ENCODE peak calls at places on chromosome 7, in ten cellular contexts. One of them, this sample, is unnamed.

GRCh38 chr7:92834661-92835139 is 1.7 kb downstream of the CDK6 start:
- DNase-seq in HTR-8/SVneo: peak
- DNase-seq in kidney glomerular epithelial cell: no peak
- DNase-seq in ovary: no peak
- DNase-seq in HS-5: no peak
- DNase-seq in HEK293T: peak
- DNase-seq in activated T-helper 9 cell treated with anti-CD3 and anti-CD28 coated beads, Interleukin-2, amount 50 U/mL, for 16 hours: peak
- DNase-seq in stimulated activated CD4-positive, alpha-beta T cell treated with anti-CD3 and anti-CD28 coated beads, Interleukin-1b, Interleukin-23, amount 100 ng/mL, for 24 hours: no peak
- DNase-seq in T-helper 1 cell: peak
- DNase-seq in cardiac septum: no peak
- DNase-seq in this sample: no peak

GRCh38 chr7:91156326-91156725 is 107.9 kb upstream of the FZD1 start:
- DNase-seq in HTR-8/SVneo: no peak
- DNase-seq in kidney glomerular epithelial cell: no peak
- DNase-seq in ovary: no peak
- DNase-seq in HS-5: no peak
- DNase-seq in HEK293T: no peak
- DNase-seq in activated T-helper 9 cell treated with anti-CD3 and anti-CD28 coated beads, Interleukin-2, amount 50 U/mL, for 16 hours: no peak
- DNase-seq in stimulated activated CD4-positive, alpha-beta T cell treated with anti-CD3 and anti-CD28 coated beads, Interleukin-1b, Interleukin-23, amount 100 ng/mL, for 24 hours: no peak
- DNase-seq in T-helper 1 cell: no peak
- DNase-seq in cardiac septum: no peak
- DNase-seq in this sample: no peak

GRCh38 chr7:98852826-98853225 is 17.0 kb downstream of the TMEM130 start:
- DNase-seq in HTR-8/SVneo: no peak
- DNase-seq in kidney glomerular epithelial cell: peak
- DNase-seq in ovary: no peak
- DNase-seq in HS-5: no peak
- DNase-seq in HEK293T: no peak
- DNase-seq in activated T-helper 9 cell treated with anti-CD3 and anti-CD28 coated beads, Interleukin-2, amount 50 U/mL, for 16 hours: no peak
- DNase-seq in stimulated activated CD4-positive, alpha-beta T cell treated with anti-CD3 and anti-CD28 coated beads, Interleukin-1b, Interleukin-23, amount 100 ng/mL, for 24 hours: no peak
- DNase-seq in T-helper 1 cell: no peak
- DNase-seq in cardiac septum: no peak
- DNase-seq in this sample: no peak

GRCh38 chr7:44764665-44765578 is 16.3 kb downstream of the ZMIZ2 start:
- DNase-seq in HTR-8/SVneo: no peak
- DNase-seq in kidney glomerular epithelial cell: no peak
- DNase-seq in ovary: no peak
- DNase-seq in HS-5: no peak
- DNase-seq in HEK293T: no peak
- DNase-seq in activated T-helper 9 cell treated with anti-CD3 and anti-CD28 coated beads, Interleukin-2, amount 50 U/mL, for 16 hours: no peak
- DNase-seq in stimulated activated CD4-positive, alpha-beta T cell treated with anti-CD3 and anti-CD28 coated beads, Interleukin-1b, Interleukin-23, amount 100 ng/mL, for 24 hours: no peak
- DNase-seq in T-helper 1 cell: no peak
- DNase-seq in cardiac septum: no peak
- DNase-seq in this sample: no peak

GRCh38 chr7:25758559-25758958 is 393.4 kb upstream of the NFE2L3 start:
- DNase-seq in HTR-8/SVneo: no peak
- DNase-seq in kidney glomerular epithelial cell: no peak
- DNase-seq in ovary: no peak
- DNase-seq in HS-5: no peak
- DNase-seq in HEK293T: no peak
- DNase-seq in activated T-helper 9 cell treated with anti-CD3 and anti-CD28 coated beads, Interleukin-2, amount 50 U/mL, for 16 hours: no peak
- DNase-seq in stimulated activated CD4-positive, alpha-beta T cell treated with anti-CD3 and anti-CD28 coated beads, Interleukin-1b, Interleukin-23, amount 100 ng/mL, for 24 hours: no peak
- DNase-seq in T-helper 1 cell: no peak
- DNase-seq in cardiac septum: no peak
- DNase-seq in this sample: peak

GRCh38 chr7:106421181-106421762 is 136.5 kb upstream of the NAMPT start:
- DNase-seq in HTR-8/SVneo: peak
- DNase-seq in kidney glomerular epithelial cell: peak
- DNase-seq in ovary: peak
- DNase-seq in HS-5: peak
- DNase-seq in HEK293T: no peak
- DNase-seq in activated T-helper 9 cell treated with anti-CD3 and anti-CD28 coated beads, Interleukin-2, amount 50 U/mL, for 16 hours: no peak
- DNase-seq in stimulated activated CD4-positive, alpha-beta T cell treated with anti-CD3 and anti-CD28 coated beads, Interleukin-1b, Interleukin-23, amount 100 ng/mL, for 24 hours: no peak
- DNase-seq in T-helper 1 cell: no peak
- DNase-seq in cardiac septum: peak
- DNase-seq in this sample: peak

GRCh38 chr7:114818501-114818900 is 103.4 kb upstream of the MDFIC start:
- DNase-seq in HTR-8/SVneo: no peak
- DNase-seq in kidney glomerular epithelial cell: peak
- DNase-seq in ovary: no peak
- DNase-seq in HS-5: peak
- DNase-seq in HEK293T: no peak
- DNase-seq in activated T-helper 9 cell treated with anti-CD3 and anti-CD28 coated beads, Interleukin-2, amount 50 U/mL, for 16 hours: no peak
- DNase-seq in stimulated activated CD4-positive, alpha-beta T cell treated with anti-CD3 and anti-CD28 coated beads, Interleukin-1b, Interleukin-23, amount 100 ng/mL, for 24 hours: no peak
- DNase-seq in T-helper 1 cell: no peak
- DNase-seq in cardiac septum: no peak
- DNase-seq in this sample: no peak

GRCh38 chr7:101496017-101496416 is 133.1 kb downstream of the MYL10 start:
- DNase-seq in HTR-8/SVneo: no peak
- DNase-seq in kidney glomerular epithelial cell: no peak
- DNase-seq in ovary: no peak
- DNase-seq in HS-5: no peak
- DNase-seq in HEK293T: no peak
- DNase-seq in activated T-helper 9 cell treated with anti-CD3 and anti-CD28 coated beads, Interleukin-2, amount 50 U/mL, for 16 hours: no peak
- DNase-seq in stimulated activated CD4-positive, alpha-beta T cell treated with anti-CD3 and anti-CD28 coated beads, Interleukin-1b, Interleukin-23, amount 100 ng/mL, for 24 hours: no peak
- DNase-seq in T-helper 1 cell: no peak
- DNase-seq in cardiac septum: no peak
- DNase-seq in this sample: no peak

GRCh38 chr7:25117226-25118047 is 7.6 kb downstream of the CYCS start:
- DNase-seq in HTR-8/SVneo: no peak
- DNase-seq in kidney glomerular epithelial cell: no peak
- DNase-seq in ovary: no peak
- DNase-seq in HS-5: no peak
- DNase-seq in HEK293T: no peak
- DNase-seq in activated T-helper 9 cell treated with anti-CD3 and anti-CD28 coated beads, Interleukin-2, amount 50 U/mL, for 16 hours: no peak
- DNase-seq in stimulated activated CD4-positive, alpha-beta T cell treated with anti-CD3 and anti-CD28 coated beads, Interleukin-1b, Interleukin-23, amount 100 ng/mL, for 24 hours: no peak
- DNase-seq in T-helper 1 cell: no peak
- DNase-seq in cardiac septum: no peak
- DNase-seq in this sample: no peak

GRCh38 chr7:141251180-141251579 is 177.3 kb downstream of the TMEM178B start:
- DNase-seq in HTR-8/SVneo: no peak
- DNase-seq in kidney glomerular epithelial cell: no peak
- DNase-seq in ovary: no peak
- DNase-seq in HS-5: no peak
- DNase-seq in HEK293T: no peak
- DNase-seq in activated T-helper 9 cell treated with anti-CD3 and anti-CD28 coated beads, Interleukin-2, amount 50 U/mL, for 16 hours: no peak
- DNase-seq in stimulated activated CD4-positive, alpha-beta T cell treated with anti-CD3 and anti-CD28 coated beads, Interleukin-1b, Interleukin-23, amount 100 ng/mL, for 24 hours: no peak
- DNase-seq in T-helper 1 cell: no peak
- DNase-seq in cardiac septum: no peak
- DNase-seq in this sample: no peak

GRCh38 chr7:27419581-27420177 is 177.1 kb downstream of the EVX1 start:
- DNase-seq in HTR-8/SVneo: no peak
- DNase-seq in kidney glomerular epithelial cell: no peak
- DNase-seq in ovary: no peak
- DNase-seq in HS-5: no peak
- DNase-seq in HEK293T: no peak
- DNase-seq in activated T-helper 9 cell treated with anti-CD3 and anti-CD28 coated beads, Interleukin-2, amount 50 U/mL, for 16 hours: no peak
- DNase-seq in stimulated activated CD4-positive, alpha-beta T cell treated with anti-CD3 and anti-CD28 coated beads, Interleukin-1b, Interleukin-23, amount 100 ng/mL, for 24 hours: no peak
- DNase-seq in T-helper 1 cell: no peak
- DNase-seq in cardiac septum: no peak
- DNase-seq in this sample: no peak

GRCh38 chr7:24435002-24435401 is 138.2 kb upstream of the PALS2 start:
- DNase-seq in HTR-8/SVneo: no peak
- DNase-seq in kidney glomerular epithelial cell: no peak
- DNase-seq in ovary: no peak
- DNase-seq in HS-5: no peak
- DNase-seq in HEK293T: no peak
- DNase-seq in activated T-helper 9 cell treated with anti-CD3 and anti-CD28 coated beads, Interleukin-2, amount 50 U/mL, for 16 hours: no peak
- DNase-seq in stimulated activated CD4-positive, alpha-beta T cell treated with anti-CD3 and anti-CD28 coated beads, Interleukin-1b, Interleukin-23, amount 100 ng/mL, for 24 hours: no peak
- DNase-seq in T-helper 1 cell: no peak
- DNase-seq in cardiac septum: no peak
- DNase-seq in this sample: no peak

GRCh38 chr7:137440434-137440830 is 96.9 kb upstream of the PTN start:
- DNase-seq in HTR-8/SVneo: no peak
- DNase-seq in kidney glomerular epithelial cell: no peak
- DNase-seq in ovary: no peak
- DNase-seq in HS-5: no peak
- DNase-seq in HEK293T: no peak
- DNase-seq in activated T-helper 9 cell treated with anti-CD3 and anti-CD28 coated beads, Interleukin-2, amount 50 U/mL, for 16 hours: no peak
- DNase-seq in stimulated activated CD4-positive, alpha-beta T cell treated with anti-CD3 and anti-CD28 coated beads, Interleukin-1b, Interleukin-23, amount 100 ng/mL, for 24 hours: no peak
- DNase-seq in T-helper 1 cell: no peak
- DNase-seq in cardiac septum: no peak
- DNase-seq in this sample: no peak

GRCh38 chr7:137847418-137848050 is 760 bp upstream of the DGKI start:
- DNase-seq in HTR-8/SVneo: no peak
- DNase-seq in kidney glomerular epithelial cell: no peak
- DNase-seq in ovary: no peak
- DNase-seq in HS-5: no peak
- DNase-seq in HEK293T: no peak
- DNase-seq in activated T-helper 9 cell treated with anti-CD3 and anti-CD28 coated beads, Interleukin-2, amount 50 U/mL, for 16 hours: no peak
- DNase-seq in stimulated activated CD4-positive, alpha-beta T cell treated with anti-CD3 and anti-CD28 coated beads, Interleukin-1b, Interleukin-23, amount 100 ng/mL, for 24 hours: no peak
- DNase-seq in T-helper 1 cell: no peak
- DNase-seq in cardiac septum: no peak
- DNase-seq in this sample: no peak

GRCh38 chr7:38881947-38882684 is 26.9 kb downstream of the VPS41 start:
- DNase-seq in HTR-8/SVneo: no peak
- DNase-seq in kidney glomerular epithelial cell: no peak
- DNase-seq in ovary: no peak
- DNase-seq in HS-5: no peak
- DNase-seq in HEK293T: no peak
- DNase-seq in activated T-helper 9 cell treated with anti-CD3 and anti-CD28 coated beads, Interleukin-2, amount 50 U/mL, for 16 hours: no peak
- DNase-seq in stimulated activated CD4-positive, alpha-beta T cell treated with anti-CD3 and anti-CD28 coated beads, Interleukin-1b, Interleukin-23, amount 100 ng/mL, for 24 hours: no peak
- DNase-seq in T-helper 1 cell: no peak
- DNase-seq in cardiac septum: no peak
- DNase-seq in this sample: no peak

GRCh38 chr7:139541600-139542307 is 18.3 kb downstream of the CLEC2L start:
- DNase-seq in HTR-8/SVneo: no peak
- DNase-seq in kidney glomerular epithelial cell: no peak
- DNase-seq in ovary: no peak
- DNase-seq in HS-5: no peak
- DNase-seq in HEK293T: no peak
- DNase-seq in activated T-helper 9 cell treated with anti-CD3 and anti-CD28 coated beads, Interleukin-2, amount 50 U/mL, for 16 hours: no peak
- DNase-seq in stimulated activated CD4-positive, alpha-beta T cell treated with anti-CD3 and anti-CD28 coated beads, Interleukin-1b, Interleukin-23, amount 100 ng/mL, for 24 hours: no peak
- DNase-seq in T-helper 1 cell: no peak
- DNase-seq in cardiac septum: peak
- DNase-seq in this sample: no peak

GRCh38 chr7:19530852-19531251 is 178.0 kb downstream of the POLR1F start:
- DNase-seq in HTR-8/SVneo: no peak
- DNase-seq in kidney glomerular epithelial cell: no peak
- DNase-seq in ovary: no peak
- DNase-seq in HS-5: no peak
- DNase-seq in HEK293T: no peak
- DNase-seq in activated T-helper 9 cell treated with anti-CD3 and anti-CD28 coated beads, Interleukin-2, amount 50 U/mL, for 16 hours: no peak
- DNase-seq in stimulated activated CD4-positive, alpha-beta T cell treated with anti-CD3 and anti-CD28 coated beads, Interleukin-1b, Interleukin-23, amount 100 ng/mL, for 24 hours: no peak
- DNase-seq in T-helper 1 cell: no peak
- DNase-seq in cardiac septum: no peak
- DNase-seq in this sample: no peak

GRCh38 chr7:81725003-81725402 is 44.8 kb downstream of the HGF start:
- DNase-seq in HTR-8/SVneo: no peak
- DNase-seq in kidney glomerular epithelial cell: no peak
- DNase-seq in ovary: no peak
- DNase-seq in HS-5: no peak
- DNase-seq in HEK293T: no peak
- DNase-seq in activated T-helper 9 cell treated with anti-CD3 and anti-CD28 coated beads, Interleukin-2, amount 50 U/mL, for 16 hours: no peak
- DNase-seq in stimulated activated CD4-positive, alpha-beta T cell treated with anti-CD3 and anti-CD28 coated beads, Interleukin-1b, Interleukin-23, amount 100 ng/mL, for 24 hours: no peak
- DNase-seq in T-helper 1 cell: no peak
- DNase-seq in cardiac septum: no peak
- DNase-seq in this sample: no peak

GRCh38 chr7:48637382-48637781 is 287.0 kb upstream of the CDC14C start:
- DNase-seq in HTR-8/SVneo: no peak
- DNase-seq in kidney glomerular epithelial cell: no peak
- DNase-seq in ovary: no peak
- DNase-seq in HS-5: peak
- DNase-seq in HEK293T: no peak
- DNase-seq in activated T-helper 9 cell treated with anti-CD3 and anti-CD28 coated beads, Interleukin-2, amount 50 U/mL, for 16 hours: no peak
- DNase-seq in stimulated activated CD4-positive, alpha-beta T cell treated with anti-CD3 and anti-CD28 coated beads, Interleukin-1b, Interleukin-23, amount 100 ng/mL, for 24 hours: no peak
- DNase-seq in T-helper 1 cell: no peak
- DNase-seq in cardiac septum: no peak
- DNase-seq in this sample: no peak

GRCh38 chr7:156827587-156828203 is 65.3 kb downstream of the LMBR1 start:
- DNase-seq in HTR-8/SVneo: no peak
- DNase-seq in kidney glomerular epithelial cell: no peak
- DNase-seq in ovary: no peak
- DNase-seq in HS-5: no peak
- DNase-seq in HEK293T: peak
- DNase-seq in activated T-helper 9 cell treated with anti-CD3 and anti-CD28 coated beads, Interleukin-2, amount 50 U/mL, for 16 hours: no peak
- DNase-seq in stimulated activated CD4-positive, alpha-beta T cell treated with anti-CD3 and anti-CD28 coated beads, Interleukin-1b, Interleukin-23, amount 100 ng/mL, for 24 hours: no peak
- DNase-seq in T-helper 1 cell: no peak
- DNase-seq in cardiac septum: no peak
- DNase-seq in this sample: no peak

GRCh38 chr7:110204527-110204926 is 886.4 kb upstream of the LRRN3 start:
- DNase-seq in HTR-8/SVneo: no peak
- DNase-seq in kidney glomerular epithelial cell: no peak
- DNase-seq in ovary: no peak
- DNase-seq in HS-5: no peak
- DNase-seq in HEK293T: peak
- DNase-seq in activated T-helper 9 cell treated with anti-CD3 and anti-CD28 coated beads, Interleukin-2, amount 50 U/mL, for 16 hours: no peak
- DNase-seq in stimulated activated CD4-positive, alpha-beta T cell treated with anti-CD3 and anti-CD28 coated beads, Interleukin-1b, Interleukin-23, amount 100 ng/mL, for 24 hours: no peak
- DNase-seq in T-helper 1 cell: no peak
- DNase-seq in cardiac septum: no peak
- DNase-seq in this sample: no peak

GRCh38 chr7:150855046-150855445 is 2.7 kb downstream of the AOC1 start:
- DNase-seq in HTR-8/SVneo: no peak
- DNase-seq in kidney glomerular epithelial cell: no peak
- DNase-seq in ovary: peak
- DNase-seq in HS-5: no peak
- DNase-seq in HEK293T: no peak
- DNase-seq in activated T-helper 9 cell treated with anti-CD3 and anti-CD28 coated beads, Interleukin-2, amount 50 U/mL, for 16 hours: no peak
- DNase-seq in stimulated activated CD4-positive, alpha-beta T cell treated with anti-CD3 and anti-CD28 coated beads, Interleukin-1b, Interleukin-23, amount 100 ng/mL, for 24 hours: no peak
- DNase-seq in T-helper 1 cell: no peak
- DNase-seq in cardiac septum: no peak
- DNase-seq in this sample: no peak

GRCh38 chr7:154765118-154765517 is 237.8 kb downstream of the PAXIP1 start:
- DNase-seq in HTR-8/SVneo: no peak
- DNase-seq in kidney glomerular epithelial cell: no peak
- DNase-seq in ovary: no peak
- DNase-seq in HS-5: no peak
- DNase-seq in HEK293T: no peak
- DNase-seq in activated T-helper 9 cell treated with anti-CD3 and anti-CD28 coated beads, Interleukin-2, amount 50 U/mL, for 16 hours: no peak
- DNase-seq in stimulated activated CD4-positive, alpha-beta T cell treated with anti-CD3 and anti-CD28 coated beads, Interleukin-1b, Interleukin-23, amount 100 ng/mL, for 24 hours: no peak
- DNase-seq in T-helper 1 cell: no peak
- DNase-seq in cardiac septum: no peak
- DNase-seq in this sample: no peak

GRCh38 chr7:70812511-70812910 is 319.4 kb upstream of the GALNT17 start:
- DNase-seq in HTR-8/SVneo: no peak
- DNase-seq in kidney glomerular epithelial cell: no peak
- DNase-seq in ovary: no peak
- DNase-seq in HS-5: no peak
- DNase-seq in HEK293T: no peak
- DNase-seq in activated T-helper 9 cell treated with anti-CD3 and anti-CD28 coated beads, Interleukin-2, amount 50 U/mL, for 16 hours: no peak
- DNase-seq in stimulated activated CD4-positive, alpha-beta T cell treated with anti-CD3 and anti-CD28 coated beads, Interleukin-1b, Interleukin-23, amount 100 ng/mL, for 24 hours: no peak
- DNase-seq in T-helper 1 cell: no peak
- DNase-seq in cardiac septum: no peak
- DNase-seq in this sample: no peak

GRCh38 chr7:100629117-100629711 is 12.1 kb downstream of the TFR2 start:
- DNase-seq in HTR-8/SVneo: no peak
- DNase-seq in kidney glomerular epithelial cell: no peak
- DNase-seq in ovary: no peak
- DNase-seq in HS-5: no peak
- DNase-seq in HEK293T: peak
- DNase-seq in activated T-helper 9 cell treated with anti-CD3 and anti-CD28 coated beads, Interleukin-2, amount 50 U/mL, for 16 hours: no peak
- DNase-seq in stimulated activated CD4-positive, alpha-beta T cell treated with anti-CD3 and anti-CD28 coated beads, Interleukin-1b, Interleukin-23, amount 100 ng/mL, for 24 hours: no peak
- DNase-seq in T-helper 1 cell: no peak
- DNase-seq in cardiac septum: no peak
- DNase-seq in this sample: no peak

GRCh38 chr7:133313575-133313974 is 60.7 kb downstream of the EXOC4 start:
- DNase-seq in HTR-8/SVneo: no peak
- DNase-seq in kidney glomerular epithelial cell: no peak
- DNase-seq in ovary: no peak
- DNase-seq in HS-5: no peak
- DNase-seq in HEK293T: no peak
- DNase-seq in activated T-helper 9 cell treated with anti-CD3 and anti-CD28 coated beads, Interleukin-2, amount 50 U/mL, for 16 hours: no peak
- DNase-seq in stimulated activated CD4-positive, alpha-beta T cell treated with anti-CD3 and anti-CD28 coated beads, Interleukin-1b, Interleukin-23, amount 100 ng/mL, for 24 hours: no peak
- DNase-seq in T-helper 1 cell: no peak
- DNase-seq in cardiac septum: no peak
- DNase-seq in this sample: no peak

GRCh38 chr7:94701555-94701973 is 45.6 kb upstream of the SGCE start:
- DNase-seq in HTR-8/SVneo: peak
- DNase-seq in kidney glomerular epithelial cell: peak
- DNase-seq in ovary: no peak
- DNase-seq in HS-5: no peak
- DNase-seq in HEK293T: no peak
- DNase-seq in activated T-helper 9 cell treated with anti-CD3 and anti-CD28 coated beads, Interleukin-2, amount 50 U/mL, for 16 hours: no peak
- DNase-seq in stimulated activated CD4-positive, alpha-beta T cell treated with anti-CD3 and anti-CD28 coated beads, Interleukin-1b, Interleukin-23, amount 100 ng/mL, for 24 hours: no peak
- DNase-seq in T-helper 1 cell: no peak
- DNase-seq in cardiac septum: no peak
- DNase-seq in this sample: no peak

GRCh38 chr7:107014381-107015023 is 30.0 kb upstream of the PRKAR2B start:
- DNase-seq in HTR-8/SVneo: peak
- DNase-seq in kidney glomerular epithelial cell: no peak
- DNase-seq in ovary: no peak
- DNase-seq in HS-5: no peak
- DNase-seq in HEK293T: no peak
- DNase-seq in activated T-helper 9 cell treated with anti-CD3 and anti-CD28 coated beads, Interleukin-2, amount 50 U/mL, for 16 hours: no peak
- DNase-seq in stimulated activated CD4-positive, alpha-beta T cell treated with anti-CD3 and anti-CD28 coated beads, Interleukin-1b, Interleukin-23, amount 100 ng/mL, for 24 hours: no peak
- DNase-seq in T-helper 1 cell: no peak
- DNase-seq in cardiac septum: no peak
- DNase-seq in this sample: no peak